ENCODE peak calls at places on chromosomes 2 and 18, in ten cellular contexts. One of them, this sample, is unnamed.

GRCh38 chr2:71223767-71224333 is 3.1 kb downstream of the PAIP2B start:
- DNase-seq in esophagus squamous epithelium: no peak
- DNase-seq in neural progenitor cell: peak
- DNase-seq in M059J: peak
- DNase-seq in GM23338: peak
- DNase-seq in nucleus accumbens: peak
- DNase-seq in effector CD8-positive, alpha-beta T cell: no peak
- DNase-seq in COR-L47: peak
- DNase-seq in HS-5: no peak
- DNase-seq in fibroblast of pulmonary artery: peak
- DNase-seq in this sample: peak

GRCh38 chr2:39871291-39871761 is 92.3 kb upstream of the THUMPD2 start:
- DNase-seq in esophagus squamous epithelium: no peak
- DNase-seq in neural progenitor cell: peak
- DNase-seq in M059J: peak
- DNase-seq in GM23338: no peak
- DNase-seq in nucleus accumbens: no peak
- DNase-seq in effector CD8-positive, alpha-beta T cell: no peak
- DNase-seq in COR-L47: no peak
- DNase-seq in HS-5: peak
- DNase-seq in fibroblast of pulmonary artery: peak
- DNase-seq in this sample: peak

GRCh38 chr2:54589340-54590215 is 133.5 kb downstream of the SPTBN1 start:
- DNase-seq in esophagus squamous epithelium: no peak
- DNase-seq in neural progenitor cell: no peak
- DNase-seq in M059J: no peak
- DNase-seq in GM23338: no peak
- DNase-seq in nucleus accumbens: no peak
- DNase-seq in effector CD8-positive, alpha-beta T cell: peak
- DNase-seq in COR-L47: no peak
- DNase-seq in HS-5: no peak
- DNase-seq in fibroblast of pulmonary artery: peak
- DNase-seq in this sample: no peak

GRCh38 chr2:240989451-240990265 is 8.8 kb upstream of the SNED1 start:
- DNase-seq in esophagus squamous epithelium: no peak
- DNase-seq in neural progenitor cell: peak
- DNase-seq in M059J: peak
- DNase-seq in GM23338: peak
- DNase-seq in nucleus accumbens: no peak
- DNase-seq in effector CD8-positive, alpha-beta T cell: no peak
- DNase-seq in COR-L47: peak
- DNase-seq in HS-5: no peak
- DNase-seq in fibroblast of pulmonary artery: peak
- DNase-seq in this sample: peak

GRCh38 chr2:149329068-149329467 is 1.3 kb upstream of the LYPD6 start:
- DNase-seq in esophagus squamous epithelium: no peak
- DNase-seq in neural progenitor cell: no peak
- DNase-seq in M059J: peak
- DNase-seq in GM23338: peak
- DNase-seq in nucleus accumbens: no peak
- DNase-seq in effector CD8-positive, alpha-beta T cell: no peak
- DNase-seq in COR-L47: no peak
- DNase-seq in HS-5: no peak
- DNase-seq in fibroblast of pulmonary artery: no peak
- DNase-seq in this sample: no peak

GRCh38 chr2:236711440-236711839 is 141.8 kb downstream of the ACKR3 start:
- DNase-seq in esophagus squamous epithelium: no peak
- DNase-seq in neural progenitor cell: no peak
- DNase-seq in M059J: peak
- DNase-seq in GM23338: no peak
- DNase-seq in nucleus accumbens: no peak
- DNase-seq in effector CD8-positive, alpha-beta T cell: no peak
- DNase-seq in COR-L47: no peak
- DNase-seq in HS-5: peak
- DNase-seq in fibroblast of pulmonary artery: peak
- DNase-seq in this sample: no peak

GRCh38 chr2:217047209-217047998 is 187.5 kb upstream of the TNP1 start:
- DNase-seq in esophagus squamous epithelium: no peak
- DNase-seq in neural progenitor cell: no peak
- DNase-seq in M059J: peak
- DNase-seq in GM23338: no peak
- DNase-seq in nucleus accumbens: no peak
- DNase-seq in effector CD8-positive, alpha-beta T cell: no peak
- DNase-seq in COR-L47: peak
- DNase-seq in HS-5: no peak
- DNase-seq in fibroblast of pulmonary artery: no peak
- DNase-seq in this sample: no peak

GRCh38 chr18:31555971-31556747 is 35.5 kb upstream of the TTR start:
- DNase-seq in esophagus squamous epithelium: no peak
- DNase-seq in neural progenitor cell: peak
- DNase-seq in M059J: peak
- DNase-seq in GM23338: peak
- DNase-seq in nucleus accumbens: peak
- DNase-seq in effector CD8-positive, alpha-beta T cell: no peak
- DNase-seq in COR-L47: peak
- DNase-seq in HS-5: peak
- DNase-seq in fibroblast of pulmonary artery: peak
- DNase-seq in this sample: peak

GRCh38 chr18:13572721-13573120 is 153.6 kb downstream of the FAM210A start:
- DNase-seq in esophagus squamous epithelium: no peak
- DNase-seq in neural progenitor cell: no peak
- DNase-seq in M059J: no peak
- DNase-seq in GM23338: no peak
- DNase-seq in nucleus accumbens: no peak
- DNase-seq in effector CD8-positive, alpha-beta T cell: no peak
- DNase-seq in COR-L47: no peak
- DNase-seq in HS-5: no peak
- DNase-seq in fibroblast of pulmonary artery: no peak
- DNase-seq in this sample: no peak

GRCh38 chr2:4715065-4715464 is 977.1 kb upstream of the SOX11 start:
- DNase-seq in esophagus squamous epithelium: no peak
- DNase-seq in neural progenitor cell: peak
- DNase-seq in M059J: no peak
- DNase-seq in GM23338: peak
- DNase-seq in nucleus accumbens: no peak
- DNase-seq in effector CD8-positive, alpha-beta T cell: no peak
- DNase-seq in COR-L47: peak
- DNase-seq in HS-5: no peak
- DNase-seq in fibroblast of pulmonary artery: no peak
- DNase-seq in this sample: no peak

GRCh38 chr18:31931163-31931885 is 11.6 kb downstream of the TRAPPC8 start:
- DNase-seq in esophagus squamous epithelium: no peak
- DNase-seq in neural progenitor cell: no peak
- DNase-seq in M059J: peak
- DNase-seq in GM23338: no peak
- DNase-seq in nucleus accumbens: no peak
- DNase-seq in effector CD8-positive, alpha-beta T cell: no peak
- DNase-seq in COR-L47: no peak
- DNase-seq in HS-5: no peak
- DNase-seq in fibroblast of pulmonary artery: peak
- DNase-seq in this sample: no peak

GRCh38 chr2:80548469-80548868 is 243.9 kb upstream of the LRRTM1 start:
- DNase-seq in esophagus squamous epithelium: no peak
- DNase-seq in neural progenitor cell: no peak
- DNase-seq in M059J: no peak
- DNase-seq in GM23338: no peak
- DNase-seq in nucleus accumbens: no peak
- DNase-seq in effector CD8-positive, alpha-beta T cell: no peak
- DNase-seq in COR-L47: no peak
- DNase-seq in HS-5: no peak
- DNase-seq in fibroblast of pulmonary artery: no peak
- DNase-seq in this sample: no peak

GRCh38 chr18:61173579-61173978 is 159.7 kb upstream of the CDH20 start:
- DNase-seq in esophagus squamous epithelium: no peak
- DNase-seq in neural progenitor cell: no peak
- DNase-seq in M059J: no peak
- DNase-seq in GM23338: no peak
- DNase-seq in nucleus accumbens: no peak
- DNase-seq in effector CD8-positive, alpha-beta T cell: no peak
- DNase-seq in COR-L47: no peak
- DNase-seq in HS-5: no peak
- DNase-seq in fibroblast of pulmonary artery: no peak
- DNase-seq in this sample: no peak

GRCh38 chr18:41073372-41073954 is 881.6 kb upstream of the PIK3C3 start:
- DNase-seq in esophagus squamous epithelium: no peak
- DNase-seq in neural progenitor cell: no peak
- DNase-seq in M059J: peak
- DNase-seq in GM23338: no peak
- DNase-seq in nucleus accumbens: no peak
- DNase-seq in effector CD8-positive, alpha-beta T cell: no peak
- DNase-seq in COR-L47: no peak
- DNase-seq in HS-5: peak
- DNase-seq in fibroblast of pulmonary artery: peak
- DNase-seq in this sample: no peak

GRCh38 chr18:34746614-34747013 is 36.5 kb downstream of the DTNA start:
- DNase-seq in esophagus squamous epithelium: no peak
- DNase-seq in neural progenitor cell: no peak
- DNase-seq in M059J: no peak
- DNase-seq in GM23338: no peak
- DNase-seq in nucleus accumbens: no peak
- DNase-seq in effector CD8-positive, alpha-beta T cell: no peak
- DNase-seq in COR-L47: no peak
- DNase-seq in HS-5: no peak
- DNase-seq in fibroblast of pulmonary artery: no peak
- DNase-seq in this sample: no peak

GRCh38 chr18:33113421-33113820 is 327.1 kb downstream of the CCDC178 start:
- DNase-seq in esophagus squamous epithelium: no peak
- DNase-seq in neural progenitor cell: no peak
- DNase-seq in M059J: no peak
- DNase-seq in GM23338: no peak
- DNase-seq in nucleus accumbens: no peak
- DNase-seq in effector CD8-positive, alpha-beta T cell: no peak
- DNase-seq in COR-L47: peak
- DNase-seq in HS-5: no peak
- DNase-seq in fibroblast of pulmonary artery: no peak
- DNase-seq in this sample: no peak

GRCh38 chr2:151315381-151315903 is 26.0 kb upstream of the NMI start:
- DNase-seq in esophagus squamous epithelium: no peak
- DNase-seq in neural progenitor cell: peak
- DNase-seq in M059J: no peak
- DNase-seq in GM23338: no peak
- DNase-seq in nucleus accumbens: no peak
- DNase-seq in effector CD8-positive, alpha-beta T cell: no peak
- DNase-seq in COR-L47: no peak
- DNase-seq in HS-5: no peak
- DNase-seq in fibroblast of pulmonary artery: peak
- DNase-seq in this sample: no peak

GRCh38 chr18:27797484-27797883 is 379.4 kb downstream of the CDH2 start:
- DNase-seq in esophagus squamous epithelium: no peak
- DNase-seq in neural progenitor cell: no peak
- DNase-seq in M059J: no peak
- DNase-seq in GM23338: no peak
- DNase-seq in nucleus accumbens: no peak
- DNase-seq in effector CD8-positive, alpha-beta T cell: no peak
- DNase-seq in COR-L47: no peak
- DNase-seq in HS-5: no peak
- DNase-seq in fibroblast of pulmonary artery: no peak
- DNase-seq in this sample: no peak

GRCh38 chr2:183242937-183243336 is 118.7 kb downstream of the NUP35 start:
- DNase-seq in esophagus squamous epithelium: no peak
- DNase-seq in neural progenitor cell: no peak
- DNase-seq in M059J: peak
- DNase-seq in GM23338: no peak
- DNase-seq in nucleus accumbens: no peak
- DNase-seq in effector CD8-positive, alpha-beta T cell: no peak
- DNase-seq in COR-L47: peak
- DNase-seq in HS-5: no peak
- DNase-seq in fibroblast of pulmonary artery: peak
- DNase-seq in this sample: no peak

GRCh38 chr2:96512341-96512740 is 7.2 kb upstream of the NEURL3 start:
- DNase-seq in esophagus squamous epithelium: no peak
- DNase-seq in neural progenitor cell: no peak
- DNase-seq in M059J: no peak
- DNase-seq in GM23338: no peak
- DNase-seq in nucleus accumbens: no peak
- DNase-seq in effector CD8-positive, alpha-beta T cell: no peak
- DNase-seq in COR-L47: no peak
- DNase-seq in HS-5: no peak
- DNase-seq in fibroblast of pulmonary artery: no peak
- DNase-seq in this sample: no peak

GRCh38 chr2:86219896-86220295 is 20.6 kb downstream of the MRPL35 start:
- DNase-seq in esophagus squamous epithelium: no peak
- DNase-seq in neural progenitor cell: no peak
- DNase-seq in M059J: no peak
- DNase-seq in GM23338: no peak
- DNase-seq in nucleus accumbens: no peak
- DNase-seq in effector CD8-positive, alpha-beta T cell: no peak
- DNase-seq in COR-L47: no peak
- DNase-seq in HS-5: no peak
- DNase-seq in fibroblast of pulmonary artery: no peak
- DNase-seq in this sample: no peak

GRCh38 chr2:39546409-39546808 is 109.3 kb upstream of the MAP4K3 start:
- DNase-seq in esophagus squamous epithelium: no peak
- DNase-seq in neural progenitor cell: no peak
- DNase-seq in M059J: no peak
- DNase-seq in GM23338: no peak
- DNase-seq in nucleus accumbens: no peak
- DNase-seq in effector CD8-positive, alpha-beta T cell: no peak
- DNase-seq in COR-L47: no peak
- DNase-seq in HS-5: no peak
- DNase-seq in fibroblast of pulmonary artery: no peak
- DNase-seq in this sample: no peak

GRCh38 chr2:11821705-11822104 is 75.3 kb downstream of the LPIN1 start:
- DNase-seq in esophagus squamous epithelium: no peak
- DNase-seq in neural progenitor cell: no peak
- DNase-seq in M059J: no peak
- DNase-seq in GM23338: no peak
- DNase-seq in nucleus accumbens: no peak
- DNase-seq in effector CD8-positive, alpha-beta T cell: no peak
- DNase-seq in COR-L47: no peak
- DNase-seq in HS-5: no peak
- DNase-seq in fibroblast of pulmonary artery: no peak
- DNase-seq in this sample: no peak

GRCh38 chr18:57837917-57838548 is 34.9 kb upstream of the ATP8B1 start:
- DNase-seq in esophagus squamous epithelium: no peak
- DNase-seq in neural progenitor cell: no peak
- DNase-seq in M059J: peak
- DNase-seq in GM23338: no peak
- DNase-seq in nucleus accumbens: no peak
- DNase-seq in effector CD8-positive, alpha-beta T cell: no peak
- DNase-seq in COR-L47: no peak
- DNase-seq in HS-5: no peak
- DNase-seq in fibroblast of pulmonary artery: peak
- DNase-seq in this sample: peak

GRCh38 chr2:209638346-209638745 is 133.3 kb upstream of the UNC80 start:
- DNase-seq in esophagus squamous epithelium: no peak
- DNase-seq in neural progenitor cell: no peak
- DNase-seq in M059J: peak
- DNase-seq in GM23338: no peak
- DNase-seq in nucleus accumbens: no peak
- DNase-seq in effector CD8-positive, alpha-beta T cell: no peak
- DNase-seq in COR-L47: no peak
- DNase-seq in HS-5: peak
- DNase-seq in fibroblast of pulmonary artery: peak
- DNase-seq in this sample: no peak

GRCh38 chr2:202032841-202033316 is 776 bp upstream of the FZD7 start:
- DNase-seq in esophagus squamous epithelium: no peak
- DNase-seq in neural progenitor cell: peak
- DNase-seq in M059J: peak
- DNase-seq in GM23338: peak
- DNase-seq in nucleus accumbens: no peak
- DNase-seq in effector CD8-positive, alpha-beta T cell: no peak
- DNase-seq in COR-L47: no peak
- DNase-seq in HS-5: no peak
- DNase-seq in fibroblast of pulmonary artery: no peak
- DNase-seq in this sample: peak

GRCh38 chr18:37836571-37836970 is 271.0 kb upstream of the CELF4 start:
- DNase-seq in esophagus squamous epithelium: no peak
- DNase-seq in neural progenitor cell: no peak
- DNase-seq in M059J: no peak
- DNase-seq in GM23338: no peak
- DNase-seq in nucleus accumbens: no peak
- DNase-seq in effector CD8-positive, alpha-beta T cell: no peak
- DNase-seq in COR-L47: no peak
- DNase-seq in HS-5: no peak
- DNase-seq in fibroblast of pulmonary artery: no peak
- DNase-seq in this sample: no peak

GRCh38 chr2:43751476-43751875 is 22.4 kb upstream of the DYNC2LI1 start:
- DNase-seq in esophagus squamous epithelium: no peak
- DNase-seq in neural progenitor cell: peak
- DNase-seq in M059J: no peak
- DNase-seq in GM23338: no peak
- DNase-seq in nucleus accumbens: no peak
- DNase-seq in effector CD8-positive, alpha-beta T cell: no peak
- DNase-seq in COR-L47: no peak
- DNase-seq in HS-5: no peak
- DNase-seq in fibroblast of pulmonary artery: no peak
- DNase-seq in this sample: no peak

This sample was measured in ACHN.